ENCODE peak calls at places on chromosome 2, in eight cellular contexts. Y is body of pancreas; P is A673; O is naive thymus-derived CD4-positive, alpha-beta T cell; C is upper lobe of right lung; R is MM.1S; E is AG04450; L is tibial nerve. H is an unnamed sample.

GRCh38 chr2:181894381-181894780 is 2.9 kb downstream of the ITPRID2 start:
- DNase-seq in P (no peak), R (no peak), C (no peak), Y (no peak), E (no peak), O (no peak), L (no peak), H (no peak)

GRCh38 chr2:84781942-84782716 is 98.8 kb downstream of the TRABD2A start:
- DNase-seq in Y (no peak), C (peak; percentile 65), P (no peak), R (no peak), L (no peak), E (no peak), O (peak; percentile 43), H (peak; percentile 24)

GRCh38 chr2:65802298-65802942 is 370.0 kb upstream of the SPRED2 start:
- DNase-seq in L (no peak), Y (no peak), R (no peak), E (no peak), P (no peak), O (no peak), C (no peak), H (no peak)

GRCh38 chr2:234289789-234290188 is 207.1 kb downstream of the ARL4C start:
- DNase-seq in Y (no peak), C (no peak), P (no peak), E (peak; percentile 73), R (peak; percentile 48), L (no peak), O (no peak), H (no peak)

GRCh38 chr2:8475349-8476045 is 206.4 kb upstream of the ID2 start:
- DNase-seq in O (no peak), L (no peak), Y (no peak), C (no peak), R (no peak), P (no peak), E (no peak), H (peak; percentile 40)

GRCh38 chr2:48514591-48514990 is 15.4 kb upstream of the STON1 start:
- DNase-seq in O (no peak), R (no peak), C (no peak), P (no peak), Y (no peak), E (no peak), L (no peak), H (no peak)

GRCh38 chr2:231467613-231468525 is 3.6 kb upstream of the NCL start:
- DNase-seq in P (no peak), O (no peak), E (no peak), C (peak; percentile 50), L (no peak), Y (no peak), R (no peak), H (no peak)

GRCh38 chr2:121527009-121527682 is 3.5 kb upstream of the RNU4ATAC start:
- DNase-seq in R (no peak), O (no peak), C (no peak), E (no peak), Y (no peak), L (no peak), P (no peak), H (no peak)

GRCh38 chr2:47785986-47786385 is 3.0 kb downstream of the MSH6 start:
- DNase-seq in O (no peak), Y (no peak), R (no peak), C (no peak), L (no peak), P (no peak), E (no peak), H (no peak)

GRCh38 chr2:52391576-52391975 is 1359.6 kb upstream of the NRXN1 start:
- DNase-seq in E (no peak), R (no peak), C (no peak), L (no peak), P (no peak), O (no peak), Y (no peak), H (no peak)

GRCh38 chr2:10733980-10734379 is 12.6 kb downstream of the ATP6V1C2 start:
- DNase-seq in O (no peak), P (no peak), E (no peak), C (no peak), Y (no peak), R (no peak), L (no peak), H (no peak)

GRCh38 chr2:241300000-241300399 is 15.5 kb downstream of the HDLBP start:
- DNase-seq in O (peak; percentile 57), E (no peak), P (no peak), R (no peak), Y (no peak), C (no peak), L (no peak), H (peak; percentile 52)

GRCh38 chr2:196268538-196269338 is 97.4 kb upstream of the STK17B start:
- DNase-seq in O (no peak), L (no peak), P (no peak), Y (no peak), R (no peak), C (no peak), E (no peak), H (no peak)

GRCh38 chr2:170764880-170765261 is 5.3 kb upstream of the ERICH2 start:
- DNase-seq in E (no peak), L (no peak), R (no peak), O (no peak), C (no peak), P (no peak), Y (no peak), H (peak; percentile 34)

GRCh38 chr2:179842498-179843153 is 18.8 kb downstream of the ZNF385B start:
- DNase-seq in O (no peak), L (no peak), P (peak; percentile 62), C (no peak), Y (no peak), E (no peak), R (peak; percentile 58), H (peak; percentile 68)

GRCh38 chr2:241636182-241636982 is 576 bp downstream of the THAP4 start:
- DNase-seq in L (no peak), E (no peak), R (peak; percentile 43), Y (peak; percentile 67), O (peak; percentile 34), C (peak; percentile 77), P (peak; percentile 51), H (peak; percentile 75)

GRCh38 chr2:161131804-161132203 is 28.4 kb upstream of the TANK start:
- DNase-seq in O (no peak), R (no peak), Y (no peak), C (no peak), E (no peak), P (no peak), L (no peak), H (no peak)

GRCh38 chr2:160368988-160369935 is 124.3 kb downstream of the RBMS1 start:
- DNase-seq in R (peak; percentile 34), E (no peak), O (no peak), Y (peak; percentile 61), P (no peak), C (no peak), L (no peak), H (no peak)

GRCh38 chr2:16113568-16114549 is 173.5 kb downstream of the MYCN start:
- DNase-seq in R (no peak), P (no peak), L (no peak), C (no peak), O (no peak), E (no peak), Y (no peak), H (no peak)

GRCh38 chr2:133884739-133885381 is 316.6 kb upstream of the NCKAP5 start:
- DNase-seq in C (no peak), R (peak; percentile 29), Y (no peak), P (peak; percentile 33), L (no peak), O (no peak), E (no peak), H (peak; percentile 11)

GRCh38 chr2:239173301-239173700 is 227.5 kb downstream of the HDAC4 start:
- DNase-seq in E (no peak), Y (no peak), L (no peak), P (no peak), O (no peak), C (no peak), R (no peak), H (no peak)

GRCh38 chr2:7094113-7094760 is 177.0 kb downstream of the RNF144A start:
- DNase-seq in R (no peak), E (no peak), L (no peak), O (no peak), Y (no peak), P (no peak), C (no peak), H (no peak)

DNA sequence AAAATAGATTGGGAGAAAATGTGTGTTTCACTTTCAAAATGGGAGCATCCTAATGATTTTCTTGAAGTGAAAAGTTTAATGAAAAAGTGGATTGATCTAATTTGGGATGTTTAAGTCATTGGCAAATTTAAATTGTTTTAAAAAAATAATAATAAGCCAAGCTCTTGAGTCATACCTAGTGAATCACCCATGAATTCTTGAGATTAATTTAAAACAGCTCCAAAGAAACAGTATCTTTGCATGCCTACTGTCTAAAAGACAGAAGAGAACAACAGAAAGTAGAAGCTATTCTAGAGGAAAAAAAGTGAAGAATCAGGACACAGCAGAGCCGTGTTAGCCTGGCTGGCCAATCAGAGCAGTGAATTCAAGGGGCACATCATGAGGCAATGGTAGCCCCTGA is 7.7 kb downstream of the ACVR1C start:
- DNase-seq in O (no peak), E (no peak), P (no peak), L (no peak), C (no peak), R (no peak), Y (no peak), H (no peak)
- H3K27ac ChIP-seq in O (no peak overlapping the region), E (no peak overlapping the region), P (no peak overlapping the region), L (no peak overlapping the region), C (no peak overlapping the region), R (no peak overlapping the region), Y (no peak overlapping the region), H (no peak overlapping the region)

GRCh38 chr2:42931818-42932195 is 139.4 kb upstream of the HAAO start:
- DNase-seq in L (no peak), C (no peak), P (no peak), O (no peak), R (no peak), Y (no peak), E (no peak), H (no peak)
- H3K27ac ChIP-seq in L (peak overlapping the region; percentile 89), C (peak overlapping the region; percentile 42), P (no peak overlapping the region), O (no peak overlapping the region), R (no peak overlapping the region), Y (no peak overlapping the region), E (peak overlapping the region; percentile 31), H (no peak overlapping the region)

DNA sequence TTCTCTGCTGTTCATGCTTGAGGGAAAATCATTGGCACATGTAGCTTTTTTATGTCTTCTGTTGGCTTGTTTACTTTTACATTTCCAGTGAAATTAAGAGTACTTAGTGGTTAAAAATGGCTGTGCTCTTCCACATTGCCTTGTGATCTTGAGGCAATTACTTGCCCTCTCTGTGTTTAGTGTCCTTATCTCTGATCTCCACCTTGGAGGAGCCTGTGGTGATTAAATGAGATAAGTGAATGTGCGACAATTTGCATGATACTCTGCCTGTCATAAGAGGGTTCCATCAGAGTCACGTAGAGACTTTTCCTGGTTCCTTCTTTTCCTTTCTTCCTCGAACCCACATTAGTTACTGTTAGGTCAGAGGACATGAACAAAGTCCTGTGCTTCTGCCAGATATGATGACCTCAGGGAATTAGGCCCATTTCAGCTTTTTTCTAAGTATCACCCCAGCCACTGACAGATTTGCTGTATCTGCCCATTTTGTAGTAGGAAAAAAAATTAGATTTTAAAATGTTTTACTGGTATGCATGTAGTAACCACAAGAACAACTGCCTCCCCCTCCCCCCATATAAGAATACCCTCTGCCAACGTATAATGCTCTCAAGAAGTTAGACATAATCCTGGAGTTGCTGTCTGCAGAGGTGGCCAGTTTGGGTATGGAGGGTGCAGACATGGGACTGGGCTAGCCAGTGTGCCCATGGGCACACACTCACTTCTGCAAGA is 51.9 kb downstream of the TET3 start:
- DNase-seq in R (no peak), C (no peak), O (no peak), L (no peak), P (no peak), Y (no peak), E (no peak), H (no peak)
- H3K27ac ChIP-seq in R (no peak overlapping the region), C (no peak overlapping the region), O (no peak overlapping the region), L (no peak overlapping the region), P (no peak overlapping the region), Y (no peak overlapping the region), E (no peak overlapping the region), H (no peak overlapping the region)

GRCh38 chr2:186718122-186718521 is 24.3 kb downstream of the FAM171B start:
- DNase-seq in E (no peak), Y (no peak), O (no peak), R (no peak), C (no peak), L (no peak), P (no peak), H (no peak)
- H3K27ac ChIP-seq in E (no peak overlapping the region), Y (no peak overlapping the region), O (no peak overlapping the region), R (no peak overlapping the region), C (no peak overlapping the region), L (no peak overlapping the region), P (no peak overlapping the region), H (peak overlapping the region; percentile 24)